ENCODE peak calls at places on chromosomes 16 and 17, in eight cellular contexts. One of them, this sample, is unnamed.
A peak's percentile ranks its signal among the peaks of the same experiment; 100 is the strongest.

GRCh38 chr17:57744195-57745170 is 616 bp downstream of the CCDC182 start:
- DNase-seq in GM23248: no peak
- DNase-seq in AG04450: no peak
- DNase-seq in effector memory CD8-positive, alpha-beta T cell: no peak
- DNase-seq in CD8-positive, alpha-beta memory T cell: no peak
- DNase-seq in PC-3: no peak
- DNase-seq in HS-27A: no peak
- DNase-seq in fibroblast of the aortic adventitia: no peak
- DNase-seq in this sample: no peak

GRCh38 chr17:69581061-69581955 is 166.8 kb downstream of the MAP2K6 start:
- DNase-seq in GM23248: no peak
- DNase-seq in AG04450: no peak
- DNase-seq in effector memory CD8-positive, alpha-beta T cell: peak; percentile 7
- DNase-seq in CD8-positive, alpha-beta memory T cell: peak; percentile 53
- DNase-seq in PC-3: no peak
- DNase-seq in HS-27A: no peak
- DNase-seq in fibroblast of the aortic adventitia: no peak
- DNase-seq in this sample: no peak

GRCh38 chr16:67760831-67761230 is 41.7 kb upstream of the GFOD2 start:
- DNase-seq in GM23248: no peak
- DNase-seq in AG04450: no peak
- DNase-seq in effector memory CD8-positive, alpha-beta T cell: no peak
- DNase-seq in CD8-positive, alpha-beta memory T cell: no peak
- DNase-seq in PC-3: no peak
- DNase-seq in HS-27A: no peak
- DNase-seq in fibroblast of the aortic adventitia: no peak
- DNase-seq in this sample: no peak

GRCh38 chr16:1732071-1732470 is 26.1 kb downstream of the MAPK8IP3 start:
- DNase-seq in GM23248: no peak
- DNase-seq in AG04450: no peak
- DNase-seq in effector memory CD8-positive, alpha-beta T cell: no peak
- DNase-seq in CD8-positive, alpha-beta memory T cell: no peak
- DNase-seq in PC-3: no peak
- DNase-seq in HS-27A: no peak
- DNase-seq in fibroblast of the aortic adventitia: no peak
- DNase-seq in this sample: no peak

GRCh38 chr17:18247613-18248001 is 10.9 kb downstream of the FLII start:
- DNase-seq in GM23248: no peak
- DNase-seq in AG04450: no peak
- DNase-seq in effector memory CD8-positive, alpha-beta T cell: no peak
- DNase-seq in CD8-positive, alpha-beta memory T cell: no peak
- DNase-seq in PC-3: no peak
- DNase-seq in HS-27A: no peak
- DNase-seq in fibroblast of the aortic adventitia: peak; percentile 39
- DNase-seq in this sample: no peak

GRCh38 chr16:88591577-88592021 is 21.4 kb downstream of the ZC3H18 start:
- DNase-seq in GM23248: peak; percentile 78
- DNase-seq in AG04450: no peak
- DNase-seq in effector memory CD8-positive, alpha-beta T cell: no peak
- DNase-seq in CD8-positive, alpha-beta memory T cell: no peak
- DNase-seq in PC-3: no peak
- DNase-seq in HS-27A: no peak
- DNase-seq in fibroblast of the aortic adventitia: peak; percentile 69
- DNase-seq in this sample: no peak

GRCh38 chr17:21085707-21086106 is 41.1 kb upstream of the DHRS7B start:
- DNase-seq in GM23248: no peak
- DNase-seq in AG04450: no peak
- DNase-seq in effector memory CD8-positive, alpha-beta T cell: no peak
- DNase-seq in CD8-positive, alpha-beta memory T cell: no peak
- DNase-seq in PC-3: no peak
- DNase-seq in HS-27A: no peak
- DNase-seq in fibroblast of the aortic adventitia: no peak
- DNase-seq in this sample: no peak

GRCh38 chr16:57824880-57825279 is 22.6 kb upstream of the KIFC3 start:
- DNase-seq in GM23248: no peak
- DNase-seq in AG04450: no peak
- DNase-seq in effector memory CD8-positive, alpha-beta T cell: no peak
- DNase-seq in CD8-positive, alpha-beta memory T cell: no peak
- DNase-seq in PC-3: peak; percentile 65
- DNase-seq in HS-27A: no peak
- DNase-seq in fibroblast of the aortic adventitia: no peak
- DNase-seq in this sample: no peak

GRCh38 chr16:27257271-27257670 is 11.3 kb downstream of the NSMCE1 start:
- DNase-seq in GM23248: no peak
- DNase-seq in AG04450: no peak
- DNase-seq in effector memory CD8-positive, alpha-beta T cell: no peak
- DNase-seq in CD8-positive, alpha-beta memory T cell: no peak
- DNase-seq in PC-3: no peak
- DNase-seq in HS-27A: no peak
- DNase-seq in fibroblast of the aortic adventitia: no peak
- DNase-seq in this sample: no peak

GRCh38 chr17:4073983-4074830 is 68.6 kb downstream of the ZZEF1 start:
- DNase-seq in GM23248: no peak
- DNase-seq in AG04450: no peak
- DNase-seq in effector memory CD8-positive, alpha-beta T cell: no peak
- DNase-seq in CD8-positive, alpha-beta memory T cell: peak; percentile 2
- DNase-seq in PC-3: no peak
- DNase-seq in HS-27A: no peak
- DNase-seq in fibroblast of the aortic adventitia: no peak
- DNase-seq in this sample: no peak

GRCh38 chr17:2485543-2485942 is 26.1 kb downstream of the METTL16 start:
- DNase-seq in GM23248: peak; percentile 13
- DNase-seq in AG04450: no peak
- DNase-seq in effector memory CD8-positive, alpha-beta T cell: no peak
- DNase-seq in CD8-positive, alpha-beta memory T cell: no peak
- DNase-seq in PC-3: peak; percentile 45
- DNase-seq in HS-27A: no peak
- DNase-seq in fibroblast of the aortic adventitia: peak; percentile 53
- DNase-seq in this sample: peak; percentile 51

GRCh38 chr17:48767263-48767774 is 38.8 kb upstream of the HOXB13 start:
- DNase-seq in GM23248: peak; percentile 44
- DNase-seq in AG04450: no peak
- DNase-seq in effector memory CD8-positive, alpha-beta T cell: no peak
- DNase-seq in CD8-positive, alpha-beta memory T cell: no peak
- DNase-seq in PC-3: peak; percentile 37
- DNase-seq in HS-27A: no peak
- DNase-seq in fibroblast of the aortic adventitia: no peak
- DNase-seq in this sample: no peak

GRCh38 chr17:42673885-42674754 is 2.7 kb downstream of the PLEKHH3 start:
- DNase-seq in GM23248: peak; percentile 70
- DNase-seq in AG04450: no peak
- DNase-seq in effector memory CD8-positive, alpha-beta T cell: no peak
- DNase-seq in CD8-positive, alpha-beta memory T cell: no peak
- DNase-seq in PC-3: no peak
- DNase-seq in HS-27A: no peak
- DNase-seq in fibroblast of the aortic adventitia: peak; percentile 64
- DNase-seq in this sample: peak; percentile 36

GRCh38 chr16:86529160-86529559 is 18.8 kb downstream of the FOXF1 start:
- DNase-seq in GM23248: peak; percentile 37
- DNase-seq in AG04450: no peak
- DNase-seq in effector memory CD8-positive, alpha-beta T cell: no peak
- DNase-seq in CD8-positive, alpha-beta memory T cell: no peak
- DNase-seq in PC-3: no peak
- DNase-seq in HS-27A: no peak
- DNase-seq in fibroblast of the aortic adventitia: no peak
- DNase-seq in this sample: peak; percentile 36

GRCh38 chr16:86740817-86741799 is 162.8 kb downstream of the FOXL1 start:
- DNase-seq in GM23248: peak; percentile 84
- DNase-seq in AG04450: no peak
- DNase-seq in effector memory CD8-positive, alpha-beta T cell: no peak
- DNase-seq in CD8-positive, alpha-beta memory T cell: no peak
- DNase-seq in PC-3: peak; percentile 63
- DNase-seq in HS-27A: peak; percentile 85
- DNase-seq in fibroblast of the aortic adventitia: peak; percentile 76
- DNase-seq in this sample: peak; percentile 75

GRCh38 chr17:29560306-29560705 is 6.5 kb downstream of the ABHD15 start:
- DNase-seq in GM23248: no peak
- DNase-seq in AG04450: no peak
- DNase-seq in effector memory CD8-positive, alpha-beta T cell: no peak
- DNase-seq in CD8-positive, alpha-beta memory T cell: no peak
- DNase-seq in PC-3: no peak
- DNase-seq in HS-27A: no peak
- DNase-seq in fibroblast of the aortic adventitia: no peak
- DNase-seq in this sample: no peak

GRCh38 chr16:49340466-49340865 is 33.1 kb upstream of the C16orf78 start:
- DNase-seq in GM23248: no peak
- DNase-seq in AG04450: no peak
- DNase-seq in effector memory CD8-positive, alpha-beta T cell: no peak
- DNase-seq in CD8-positive, alpha-beta memory T cell: no peak
- DNase-seq in PC-3: no peak
- DNase-seq in HS-27A: no peak
- DNase-seq in fibroblast of the aortic adventitia: no peak
- DNase-seq in this sample: no peak

GRCh38 chr17:48996696-48997102 is 486 bp upstream of the IGF2BP1 start:
- DNase-seq in GM23248: no peak
- DNase-seq in AG04450: no peak
- DNase-seq in effector memory CD8-positive, alpha-beta T cell: no peak
- DNase-seq in CD8-positive, alpha-beta memory T cell: no peak
- DNase-seq in PC-3: no peak
- DNase-seq in HS-27A: no peak
- DNase-seq in fibroblast of the aortic adventitia: no peak
- DNase-seq in this sample: no peak

GRCh38 chr16:53792161-53792951 is 88.4 kb downstream of the FTO start:
- DNase-seq in GM23248: no peak
- DNase-seq in AG04450: no peak
- DNase-seq in effector memory CD8-positive, alpha-beta T cell: no peak
- DNase-seq in CD8-positive, alpha-beta memory T cell: no peak
- DNase-seq in PC-3: no peak
- DNase-seq in HS-27A: no peak
- DNase-seq in fibroblast of the aortic adventitia: peak; percentile 22
- DNase-seq in this sample: no peak

GRCh38 chr17:5809056-5809455 is 224.7 kb upstream of the NLRP1 start:
- DNase-seq in GM23248: no peak
- DNase-seq in AG04450: no peak
- DNase-seq in effector memory CD8-positive, alpha-beta T cell: no peak
- DNase-seq in CD8-positive, alpha-beta memory T cell: no peak
- DNase-seq in PC-3: no peak
- DNase-seq in HS-27A: no peak
- DNase-seq in fibroblast of the aortic adventitia: no peak
- DNase-seq in this sample: no peak

GRCh38 chr16:728131-728889 is 1.4 kb downstream of the HAGHL start:
- DNase-seq in GM23248: peak; percentile 84
- DNase-seq in AG04450: no peak
- DNase-seq in effector memory CD8-positive, alpha-beta T cell: peak; percentile 70
- DNase-seq in CD8-positive, alpha-beta memory T cell: peak; percentile 64
- DNase-seq in PC-3: peak; percentile 85
- DNase-seq in HS-27A: peak; percentile 48
- DNase-seq in fibroblast of the aortic adventitia: peak; percentile 63
- DNase-seq in this sample: peak; percentile 86

GRCh38 chr17:35294756-35295155 is 51.9 kb downstream of the SLFN5 start:
- DNase-seq in GM23248: no peak
- DNase-seq in AG04450: no peak
- DNase-seq in effector memory CD8-positive, alpha-beta T cell: no peak
- DNase-seq in CD8-positive, alpha-beta memory T cell: no peak
- DNase-seq in PC-3: no peak
- DNase-seq in HS-27A: no peak
- DNase-seq in fibroblast of the aortic adventitia: no peak
- DNase-seq in this sample: peak; percentile 77

GRCh38 chr17:1958134-1958881 is 66.8 kb downstream of the RTN4RL1 start:
- DNase-seq in GM23248: peak; percentile 17
- DNase-seq in AG04450: no peak
- DNase-seq in effector memory CD8-positive, alpha-beta T cell: no peak
- DNase-seq in CD8-positive, alpha-beta memory T cell: no peak
- DNase-seq in PC-3: no peak
- DNase-seq in HS-27A: no peak
- DNase-seq in fibroblast of the aortic adventitia: peak; percentile 32
- DNase-seq in this sample: peak; percentile 61

GRCh38 chr16:79519448-79519847 is 81.1 kb downstream of the MAF start:
- DNase-seq in GM23248: no peak
- DNase-seq in AG04450: no peak
- DNase-seq in effector memory CD8-positive, alpha-beta T cell: no peak
- DNase-seq in CD8-positive, alpha-beta memory T cell: no peak
- DNase-seq in PC-3: no peak
- DNase-seq in HS-27A: no peak
- DNase-seq in fibroblast of the aortic adventitia: no peak
- DNase-seq in this sample: no peak

GRCh38 chr17:16171613-16172012 is 43.7 kb downstream of the NCOR1 start:
- DNase-seq in GM23248: no peak
- DNase-seq in AG04450: no peak
- DNase-seq in effector memory CD8-positive, alpha-beta T cell: no peak
- DNase-seq in CD8-positive, alpha-beta memory T cell: no peak
- DNase-seq in PC-3: peak; percentile 99
- DNase-seq in HS-27A: no peak
- DNase-seq in fibroblast of the aortic adventitia: no peak
- DNase-seq in this sample: no peak

GRCh38 chr16:6095414-6095813 is 997.8 kb upstream of the EEF2KMT start:
- DNase-seq in GM23248: no peak
- DNase-seq in AG04450: no peak
- DNase-seq in effector memory CD8-positive, alpha-beta T cell: no peak
- DNase-seq in CD8-positive, alpha-beta memory T cell: no peak
- DNase-seq in PC-3: no peak
- DNase-seq in HS-27A: no peak
- DNase-seq in fibroblast of the aortic adventitia: no peak
- DNase-seq in this sample: no peak

GRCh38 chr17:182164-182751 is 808 bp upstream of the DOC2B start:
- DNase-seq in GM23248: no peak
- DNase-seq in AG04450: no peak
- DNase-seq in effector memory CD8-positive, alpha-beta T cell: no peak
- DNase-seq in CD8-positive, alpha-beta memory T cell: no peak
- DNase-seq in PC-3: no peak
- DNase-seq in HS-27A: no peak
- DNase-seq in fibroblast of the aortic adventitia: no peak
- DNase-seq in this sample: no peak

GRCh38 chr17:55731586-55732250 is 9.1 kb upstream of the TMEM100 start:
- DNase-seq in GM23248: peak; percentile 80
- DNase-seq in AG04450: no peak
- DNase-seq in effector memory CD8-positive, alpha-beta T cell: no peak
- DNase-seq in CD8-positive, alpha-beta memory T cell: no peak
- DNase-seq in PC-3: no peak
- DNase-seq in HS-27A: no peak
- DNase-seq in fibroblast of the aortic adventitia: peak; percentile 70
- DNase-seq in this sample: peak; percentile 80

GRCh38 chr17:29149431-29150064 is 30.6 kb downstream of the MYO18A start:
- DNase-seq in GM23248: peak; percentile 38
- DNase-seq in AG04450: no peak
- DNase-seq in effector memory CD8-positive, alpha-beta T cell: no peak
- DNase-seq in CD8-positive, alpha-beta memory T cell: no peak
- DNase-seq in PC-3: no peak
- DNase-seq in HS-27A: no peak
- DNase-seq in fibroblast of the aortic adventitia: peak; percentile 70
- DNase-seq in this sample: peak; percentile 67

GRCh38 chr16:88762941-88763340 is 22.1 kb downstream of the PIEZO1 start:
- DNase-seq in GM23248: no peak
- DNase-seq in AG04450: no peak
- DNase-seq in effector memory CD8-positive, alpha-beta T cell: no peak
- DNase-seq in CD8-positive, alpha-beta memory T cell: no peak
- DNase-seq in PC-3: no peak
- DNase-seq in HS-27A: no peak
- DNase-seq in fibroblast of the aortic adventitia: no peak
- DNase-seq in this sample: no peak

This sample was measured in fibroblast of gingiva.